ENCODE peak calls at places on chromosomes 13 and 19, in five cellular contexts. L, D, K, A and N are unnamed samples.

GRCh38 chr13:60590775-60591174 is 193.8 kb downstream of the TDRD3 start:
- DNase-seq in A (no peak), L (no peak), D (no peak), K (no peak), N (no peak)

GRCh38 chr19:56562766-56563165 is 4.5 kb upstream of the ZNF470 start:
- DNase-seq in A (no peak), K (no peak), D (no peak), L (no peak), N (no peak)

GRCh38 chr19:18859676-18860301 is 28.0 kb downstream of the UPF1 start:
- DNase-seq in K (no peak), D (no peak), L (no peak), A (no peak), N (no peak)

GRCh38 chr13:100660761-100661160 is 13.8 kb downstream of the TMTC4 start:
- DNase-seq in L (no peak), A (no peak), D (no peak), K (no peak), N (no peak)

GRCh38 chr19:728011-728410 is 19.3 kb downstream of the PALM start:
- DNase-seq in D (no peak), K (no peak), A (no peak), L (no peak), N (no peak)

GRCh38 chr13:110625771-110626321 is 10.5 kb downstream of the NAXD start:
- DNase-seq in K (no peak), A (no peak), D (no peak), L (no peak), N (no peak)

GRCh38 chr13:112955271-112955937 is 13.6 kb upstream of the MCF2L start:
- DNase-seq in K (no peak), A (no peak), L (no peak), D (no peak), N (no peak)

GRCh38 chr19:33769208-33769607 is 27.5 kb upstream of the KCTD15 start:
- DNase-seq in L (no peak), K (no peak), D (no peak), A (no peak), N (no peak)

GRCh38 chr19:8361921-8362793 is 1.8 kb upstream of the ANGPTL4 start:
- DNase-seq in L (no peak), K (no peak), A (no peak), D (peak), N (peak)

GRCh38 chr19:29845576-29846176 is 33.9 kb downstream of the CCNE1 start:
- DNase-seq in L (no peak), A (peak), K (no peak), D (no peak), N (no peak)

GRCh38 chr13:106373304-106373988 is 162.0 kb downstream of the EFNB2 start:
- DNase-seq in D (no peak), A (no peak), K (no peak), L (no peak), N (no peak)

GRCh38 chr19:7415163-7415856 is 66.6 kb downstream of the ARHGEF18 start:
- DNase-seq in K (no peak), A (peak), D (peak), L (no peak), N (no peak)

GRCh38 chr13:70339738-70340137 is 231.5 kb upstream of the KLHL1 start:
- DNase-seq in K (no peak), A (no peak), D (peak), L (peak), N (peak)

GRCh38 chr13:60838581-60838980 is 441.6 kb downstream of the TDRD3 start:
- DNase-seq in K (no peak), D (no peak), L (no peak), A (no peak), N (no peak)

GRCh38 chr13:100513987-100514670 is 74.5 kb downstream of the GGACT start:
- DNase-seq in K (no peak), L (no peak), D (no peak), A (no peak), N (no peak)

GRCh38 chr13:88456155-88456554 is 785.0 kb downstream of the SLITRK5 start:
- DNase-seq in K (no peak), L (no peak), A (no peak), D (no peak), N (no peak)

GRCh38 chr19:43534811-43535761 is 2.1 kb downstream of the ZNF575 start:
- DNase-seq in K (no peak), A (peak), L (peak), D (peak), N (no peak)
- TF ChIP-seq YY1 in K (no peak), A (no peak), L (no peak), D (no peak), N (no peak)

GRCh38 chr19:1811942-1812425 is at the start of gene ATP8B3:
- DNase-seq in K (no peak), A (peak), D (no peak), L (peak), N (no peak)
- TF ChIP-seq SRF in K (no peak), A (no peak), D (no peak), L (no peak), N (no peak)

GRCh38 chr13:98751397-98752110 is 918 bp downstream of the SLC15A1 start:
- DNase-seq in L (peak), D (no peak), A (no peak), K (no peak), N (no peak)
- TF ChIP-seq YY1 in L (no peak), D (no peak), A (no peak), K (no peak), N (no peak)

GRCh38 chr13:44140146-44140545 is 233.5 kb upstream of the SERP2 start:
- DNase-seq in K (no peak), A (no peak), D (peak), L (peak), N (no peak)
- TF ChIP-seq SRF in K (no peak), A (no peak), D (no peak), L (no peak), N (no peak)

GRCh38 chr13:49418206-49418605 is 25.7 kb downstream of the CAB39L start:
- DNase-seq in L (no peak), D (no peak), A (no peak), K (no peak), N (no peak)

GRCh38 chr13:49421391-49421790 is 22.5 kb downstream of the CAB39L start:
- DNase-seq in L (peak), A (peak), K (peak), D (peak), N (peak)

DNA sequence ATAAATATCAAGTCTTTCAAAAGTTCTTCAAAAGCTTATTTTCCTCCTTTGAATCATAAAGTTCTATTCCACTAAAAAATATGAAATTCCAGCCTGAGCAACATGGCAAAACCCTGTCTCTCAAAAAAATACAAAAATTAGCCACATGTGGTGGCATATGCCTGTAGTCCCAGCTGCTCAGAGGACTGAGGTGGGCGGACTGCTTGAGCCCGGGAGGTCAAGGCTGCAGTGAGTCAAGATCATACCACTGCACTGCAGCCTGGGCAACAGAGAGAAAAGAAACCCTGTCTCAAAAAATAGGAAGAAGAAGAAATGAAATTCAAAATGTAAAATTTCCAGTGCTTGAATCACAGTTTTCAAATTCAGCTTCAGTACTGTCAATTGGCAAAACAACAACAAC is 24.6 kb downstream of the CAB39L start:
- DNase-seq in L (no peak), D (peak), A (no peak), K (no peak), N (no peak)
- TF ChIP-seq YY1 in L (no peak), D (no peak), A (no peak), K (no peak), N (no peak)